ENCODE peak calls at places on chromosome 17, in four cellular contexts. One of them, this sample, is unnamed.
A peak's percentile ranks its signal among the peaks of the same experiment; 100 is the strongest.

GRCh38 chr17:16988749-16989229 is 16.9 kb upstream of the TNFRSF13B start:
- DNase-seq in stimulated activated naive CD8-positive, alpha-beta T cell treated with anti-CD3 and anti-CD28 coated beads, Interleukin-15, amount 100 ng/mL, for 72 hours: no peak
- DNase-seq in activated T-helper 2 cell treated with anti-CD3 and anti-CD28 coated beads, Interferon-gamma antibody, Interleukin-2, Interleukin-4, amounts not matched to agents 10 μg/mL and 5 μg/mL and 100 μg/mL, durations not matched to agents 14 hours and 24 hours and 36 hours: no peak
- DNase-seq in hypothalamus: no peak
- DNase-seq in this sample: peak; percentile 63

GRCh38 chr17:33964344-33964979 is 290.6 kb upstream of the CCL2 start:
- DNase-seq in stimulated activated naive CD8-positive, alpha-beta T cell treated with anti-CD3 and anti-CD28 coated beads, Interleukin-15, amount 100 ng/mL, for 72 hours: peak; percentile 15
- DNase-seq in activated T-helper 2 cell treated with anti-CD3 and anti-CD28 coated beads, Interferon-gamma antibody, Interleukin-2, Interleukin-4, amounts not matched to agents 10 μg/mL and 5 μg/mL and 100 μg/mL, durations not matched to agents 14 hours and 24 hours and 36 hours: peak; percentile 23
- DNase-seq in hypothalamus: no peak
- DNase-seq in this sample: peak; percentile 74

GRCh38 chr17:72056727-72057290 is 64.0 kb upstream of the SOX9 start:
- DNase-seq in stimulated activated naive CD8-positive, alpha-beta T cell treated with anti-CD3 and anti-CD28 coated beads, Interleukin-15, amount 100 ng/mL, for 72 hours: no peak
- DNase-seq in activated T-helper 2 cell treated with anti-CD3 and anti-CD28 coated beads, Interferon-gamma antibody, Interleukin-2, Interleukin-4, amounts not matched to agents 10 μg/mL and 5 μg/mL and 100 μg/mL, durations not matched to agents 14 hours and 24 hours and 36 hours: no peak
- DNase-seq in hypothalamus: no peak
- DNase-seq in this sample: no peak

GRCh38 chr17:29407856-29408255 is 17.7 kb downstream of the TAOK1 start:
- DNase-seq in stimulated activated naive CD8-positive, alpha-beta T cell treated with anti-CD3 and anti-CD28 coated beads, Interleukin-15, amount 100 ng/mL, for 72 hours: no peak
- DNase-seq in activated T-helper 2 cell treated with anti-CD3 and anti-CD28 coated beads, Interferon-gamma antibody, Interleukin-2, Interleukin-4, amounts not matched to agents 10 μg/mL and 5 μg/mL and 100 μg/mL, durations not matched to agents 14 hours and 24 hours and 36 hours: no peak
- DNase-seq in hypothalamus: no peak
- DNase-seq in this sample: no peak

GRCh38 chr17:29566473-29567361 is at the start of gene ABHD15:
- DNase-seq in stimulated activated naive CD8-positive, alpha-beta T cell treated with anti-CD3 and anti-CD28 coated beads, Interleukin-15, amount 100 ng/mL, for 72 hours: peak; percentile 85
- DNase-seq in activated T-helper 2 cell treated with anti-CD3 and anti-CD28 coated beads, Interferon-gamma antibody, Interleukin-2, Interleukin-4, amounts not matched to agents 10 μg/mL and 5 μg/mL and 100 μg/mL, durations not matched to agents 14 hours and 24 hours and 36 hours: peak; percentile 70
- DNase-seq in hypothalamus: no peak
- DNase-seq in this sample: peak; percentile 80

GRCh38 chr17:81025756-81026155 is 9.2 kb upstream of the BAIAP2 start:
- DNase-seq in stimulated activated naive CD8-positive, alpha-beta T cell treated with anti-CD3 and anti-CD28 coated beads, Interleukin-15, amount 100 ng/mL, for 72 hours: no peak
- DNase-seq in activated T-helper 2 cell treated with anti-CD3 and anti-CD28 coated beads, Interferon-gamma antibody, Interleukin-2, Interleukin-4, amounts not matched to agents 10 μg/mL and 5 μg/mL and 100 μg/mL, durations not matched to agents 14 hours and 24 hours and 36 hours: no peak
- DNase-seq in hypothalamus: no peak
- DNase-seq in this sample: no peak

GRCh38 chr17:39144414-39144813 is 7.0 kb downstream of the PLXDC1 start:
- DNase-seq in stimulated activated naive CD8-positive, alpha-beta T cell treated with anti-CD3 and anti-CD28 coated beads, Interleukin-15, amount 100 ng/mL, for 72 hours: no peak
- DNase-seq in activated T-helper 2 cell treated with anti-CD3 and anti-CD28 coated beads, Interferon-gamma antibody, Interleukin-2, Interleukin-4, amounts not matched to agents 10 μg/mL and 5 μg/mL and 100 μg/mL, durations not matched to agents 14 hours and 24 hours and 36 hours: no peak
- DNase-seq in hypothalamus: no peak
- DNase-seq in this sample: no peak

GRCh38 chr17:29032067-29032551 is 10.8 kb upstream of the PIPOX start:
- DNase-seq in stimulated activated naive CD8-positive, alpha-beta T cell treated with anti-CD3 and anti-CD28 coated beads, Interleukin-15, amount 100 ng/mL, for 72 hours: no peak
- DNase-seq in activated T-helper 2 cell treated with anti-CD3 and anti-CD28 coated beads, Interferon-gamma antibody, Interleukin-2, Interleukin-4, amounts not matched to agents 10 μg/mL and 5 μg/mL and 100 μg/mL, durations not matched to agents 14 hours and 24 hours and 36 hours: no peak
- DNase-seq in hypothalamus: no peak
- DNase-seq in this sample: no peak

GRCh38 chr17:49434821-49435581 is 20.3 kb upstream of the PHB1 start:
- DNase-seq in stimulated activated naive CD8-positive, alpha-beta T cell treated with anti-CD3 and anti-CD28 coated beads, Interleukin-15, amount 100 ng/mL, for 72 hours: peak; percentile 30
- DNase-seq in activated T-helper 2 cell treated with anti-CD3 and anti-CD28 coated beads, Interferon-gamma antibody, Interleukin-2, Interleukin-4, amounts not matched to agents 10 μg/mL and 5 μg/mL and 100 μg/mL, durations not matched to agents 14 hours and 24 hours and 36 hours: peak; percentile 17
- DNase-seq in hypothalamus: no peak
- DNase-seq in this sample: no peak

GRCh38 chr17:77210331-77210730 is 69.6 kb downstream of the SEC14L1 start:
- DNase-seq in stimulated activated naive CD8-positive, alpha-beta T cell treated with anti-CD3 and anti-CD28 coated beads, Interleukin-15, amount 100 ng/mL, for 72 hours: no peak
- DNase-seq in activated T-helper 2 cell treated with anti-CD3 and anti-CD28 coated beads, Interferon-gamma antibody, Interleukin-2, Interleukin-4, amounts not matched to agents 10 μg/mL and 5 μg/mL and 100 μg/mL, durations not matched to agents 14 hours and 24 hours and 36 hours: no peak
- DNase-seq in hypothalamus: no peak
- DNase-seq in this sample: no peak

GRCh38 chr17:43468746-43469544 is 14.8 kb upstream of the DHX8 start:
- DNase-seq in stimulated activated naive CD8-positive, alpha-beta T cell treated with anti-CD3 and anti-CD28 coated beads, Interleukin-15, amount 100 ng/mL, for 72 hours: no peak
- DNase-seq in activated T-helper 2 cell treated with anti-CD3 and anti-CD28 coated beads, Interferon-gamma antibody, Interleukin-2, Interleukin-4, amounts not matched to agents 10 μg/mL and 5 μg/mL and 100 μg/mL, durations not matched to agents 14 hours and 24 hours and 36 hours: no peak
- DNase-seq in hypothalamus: no peak
- DNase-seq in this sample: no peak

GRCh38 chr17:42307362-42307927 is 19.1 kb downstream of the STAT5A start:
- DNase-seq in stimulated activated naive CD8-positive, alpha-beta T cell treated with anti-CD3 and anti-CD28 coated beads, Interleukin-15, amount 100 ng/mL, for 72 hours: no peak
- DNase-seq in activated T-helper 2 cell treated with anti-CD3 and anti-CD28 coated beads, Interferon-gamma antibody, Interleukin-2, Interleukin-4, amounts not matched to agents 10 μg/mL and 5 μg/mL and 100 μg/mL, durations not matched to agents 14 hours and 24 hours and 36 hours: no peak
- DNase-seq in hypothalamus: no peak
- DNase-seq in this sample: no peak

GRCh38 chr17:32960815-32961214 is 30.8 kb upstream of the SPACA3 start:
- DNase-seq in stimulated activated naive CD8-positive, alpha-beta T cell treated with anti-CD3 and anti-CD28 coated beads, Interleukin-15, amount 100 ng/mL, for 72 hours: no peak
- DNase-seq in activated T-helper 2 cell treated with anti-CD3 and anti-CD28 coated beads, Interferon-gamma antibody, Interleukin-2, Interleukin-4, amounts not matched to agents 10 μg/mL and 5 μg/mL and 100 μg/mL, durations not matched to agents 14 hours and 24 hours and 36 hours: no peak
- DNase-seq in hypothalamus: no peak
- DNase-seq in this sample: no peak

GRCh38 chr17:46266656-46267544 is 28.0 kb upstream of the LRRC37A start:
- DNase-seq in stimulated activated naive CD8-positive, alpha-beta T cell treated with anti-CD3 and anti-CD28 coated beads, Interleukin-15, amount 100 ng/mL, for 72 hours: peak; percentile 80
- DNase-seq in activated T-helper 2 cell treated with anti-CD3 and anti-CD28 coated beads, Interferon-gamma antibody, Interleukin-2, Interleukin-4, amounts not matched to agents 10 μg/mL and 5 μg/mL and 100 μg/mL, durations not matched to agents 14 hours and 24 hours and 36 hours: peak; percentile 84
- DNase-seq in hypothalamus: peak; percentile 77
- DNase-seq in this sample: peak; percentile 95

GRCh38 chr17:42681976-42682375 is 333 bp upstream of the CCR10 start:
- DNase-seq in stimulated activated naive CD8-positive, alpha-beta T cell treated with anti-CD3 and anti-CD28 coated beads, Interleukin-15, amount 100 ng/mL, for 72 hours: no peak
- DNase-seq in activated T-helper 2 cell treated with anti-CD3 and anti-CD28 coated beads, Interferon-gamma antibody, Interleukin-2, Interleukin-4, amounts not matched to agents 10 μg/mL and 5 μg/mL and 100 μg/mL, durations not matched to agents 14 hours and 24 hours and 36 hours: no peak
- DNase-seq in hypothalamus: no peak
- DNase-seq in this sample: no peak

GRCh38 chr17:79627184-79627765 is 16.4 kb upstream of the RBFOX3 start:
- DNase-seq in stimulated activated naive CD8-positive, alpha-beta T cell treated with anti-CD3 and anti-CD28 coated beads, Interleukin-15, amount 100 ng/mL, for 72 hours: no peak
- DNase-seq in activated T-helper 2 cell treated with anti-CD3 and anti-CD28 coated beads, Interferon-gamma antibody, Interleukin-2, Interleukin-4, amounts not matched to agents 10 μg/mL and 5 μg/mL and 100 μg/mL, durations not matched to agents 14 hours and 24 hours and 36 hours: no peak
- DNase-seq in hypothalamus: no peak
- DNase-seq in this sample: no peak

GRCh38 chr17:8556074-8556473 is 74.5 kb downstream of the MYH10 start:
- DNase-seq in stimulated activated naive CD8-positive, alpha-beta T cell treated with anti-CD3 and anti-CD28 coated beads, Interleukin-15, amount 100 ng/mL, for 72 hours: no peak
- DNase-seq in activated T-helper 2 cell treated with anti-CD3 and anti-CD28 coated beads, Interferon-gamma antibody, Interleukin-2, Interleukin-4, amounts not matched to agents 10 μg/mL and 5 μg/mL and 100 μg/mL, durations not matched to agents 14 hours and 24 hours and 36 hours: no peak
- DNase-seq in hypothalamus: no peak
- DNase-seq in this sample: no peak

GRCh38 chr17:51046527-51047384 is 73.9 kb downstream of the SPAG9 start:
- DNase-seq in stimulated activated naive CD8-positive, alpha-beta T cell treated with anti-CD3 and anti-CD28 coated beads, Interleukin-15, amount 100 ng/mL, for 72 hours: no peak
- DNase-seq in activated T-helper 2 cell treated with anti-CD3 and anti-CD28 coated beads, Interferon-gamma antibody, Interleukin-2, Interleukin-4, amounts not matched to agents 10 μg/mL and 5 μg/mL and 100 μg/mL, durations not matched to agents 14 hours and 24 hours and 36 hours: no peak
- DNase-seq in hypothalamus: peak; percentile 38
- DNase-seq in this sample: no peak

GRCh38 chr17:57881143-57881542 is 31.3 kb upstream of the MRPS23 start:
- DNase-seq in stimulated activated naive CD8-positive, alpha-beta T cell treated with anti-CD3 and anti-CD28 coated beads, Interleukin-15, amount 100 ng/mL, for 72 hours: no peak
- DNase-seq in activated T-helper 2 cell treated with anti-CD3 and anti-CD28 coated beads, Interferon-gamma antibody, Interleukin-2, Interleukin-4, amounts not matched to agents 10 μg/mL and 5 μg/mL and 100 μg/mL, durations not matched to agents 14 hours and 24 hours and 36 hours: no peak
- DNase-seq in hypothalamus: no peak
- DNase-seq in this sample: no peak

GRCh38 chr17:82226170-82226808 is 2.6 kb upstream of the SLC16A3 start:
- DNase-seq in stimulated activated naive CD8-positive, alpha-beta T cell treated with anti-CD3 and anti-CD28 coated beads, Interleukin-15, amount 100 ng/mL, for 72 hours: no peak
- DNase-seq in activated T-helper 2 cell treated with anti-CD3 and anti-CD28 coated beads, Interferon-gamma antibody, Interleukin-2, Interleukin-4, amounts not matched to agents 10 μg/mL and 5 μg/mL and 100 μg/mL, durations not matched to agents 14 hours and 24 hours and 36 hours: no peak
- DNase-seq in hypothalamus: no peak
- DNase-seq in this sample: peak; percentile 10

GRCh38 chr17:76038050-76038449 is 10.9 kb upstream of the EVPL start:
- DNase-seq in stimulated activated naive CD8-positive, alpha-beta T cell treated with anti-CD3 and anti-CD28 coated beads, Interleukin-15, amount 100 ng/mL, for 72 hours: no peak
- DNase-seq in activated T-helper 2 cell treated with anti-CD3 and anti-CD28 coated beads, Interferon-gamma antibody, Interleukin-2, Interleukin-4, amounts not matched to agents 10 μg/mL and 5 μg/mL and 100 μg/mL, durations not matched to agents 14 hours and 24 hours and 36 hours: no peak
- DNase-seq in hypothalamus: no peak
- DNase-seq in this sample: no peak

GRCh38 chr17:17561408-17562144 is 29.9 kb downstream of the PEMT start:
- DNase-seq in stimulated activated naive CD8-positive, alpha-beta T cell treated with anti-CD3 and anti-CD28 coated beads, Interleukin-15, amount 100 ng/mL, for 72 hours: no peak
- DNase-seq in activated T-helper 2 cell treated with anti-CD3 and anti-CD28 coated beads, Interferon-gamma antibody, Interleukin-2, Interleukin-4, amounts not matched to agents 10 μg/mL and 5 μg/mL and 100 μg/mL, durations not matched to agents 14 hours and 24 hours and 36 hours: no peak
- DNase-seq in hypothalamus: no peak
- DNase-seq in this sample: no peak

GRCh38 chr17:45958307-45958706 is 40.7 kb upstream of the STH start:
- DNase-seq in stimulated activated naive CD8-positive, alpha-beta T cell treated with anti-CD3 and anti-CD28 coated beads, Interleukin-15, amount 100 ng/mL, for 72 hours: no peak
- DNase-seq in activated T-helper 2 cell treated with anti-CD3 and anti-CD28 coated beads, Interferon-gamma antibody, Interleukin-2, Interleukin-4, amounts not matched to agents 10 μg/mL and 5 μg/mL and 100 μg/mL, durations not matched to agents 14 hours and 24 hours and 36 hours: no peak
- DNase-seq in hypothalamus: no peak
- DNase-seq in this sample: no peak

GRCh38 chr17:29292071-29292991 is 1.6 kb downstream of the NUFIP2 start:
- DNase-seq in stimulated activated naive CD8-positive, alpha-beta T cell treated with anti-CD3 and anti-CD28 coated beads, Interleukin-15, amount 100 ng/mL, for 72 hours: peak; percentile 53
- DNase-seq in activated T-helper 2 cell treated with anti-CD3 and anti-CD28 coated beads, Interferon-gamma antibody, Interleukin-2, Interleukin-4, amounts not matched to agents 10 μg/mL and 5 μg/mL and 100 μg/mL, durations not matched to agents 14 hours and 24 hours and 36 hours: peak; percentile 40
- DNase-seq in hypothalamus: peak; percentile 61
- DNase-seq in this sample: peak; percentile 58

GRCh38 chr17:61058066-61058465 is 341.6 kb upstream of the TBX2 start:
- DNase-seq in stimulated activated naive CD8-positive, alpha-beta T cell treated with anti-CD3 and anti-CD28 coated beads, Interleukin-15, amount 100 ng/mL, for 72 hours: no peak
- DNase-seq in activated T-helper 2 cell treated with anti-CD3 and anti-CD28 coated beads, Interferon-gamma antibody, Interleukin-2, Interleukin-4, amounts not matched to agents 10 μg/mL and 5 μg/mL and 100 μg/mL, durations not matched to agents 14 hours and 24 hours and 36 hours: no peak
- DNase-seq in hypothalamus: no peak
- DNase-seq in this sample: no peak

GRCh38 chr17:77425791-77426641 is 285.2 kb downstream of the SEC14L1 start:
- DNase-seq in stimulated activated naive CD8-positive, alpha-beta T cell treated with anti-CD3 and anti-CD28 coated beads, Interleukin-15, amount 100 ng/mL, for 72 hours: peak; percentile 46
- DNase-seq in activated T-helper 2 cell treated with anti-CD3 and anti-CD28 coated beads, Interferon-gamma antibody, Interleukin-2, Interleukin-4, amounts not matched to agents 10 μg/mL and 5 μg/mL and 100 μg/mL, durations not matched to agents 14 hours and 24 hours and 36 hours: no peak
- DNase-seq in hypothalamus: no peak
- DNase-seq in this sample: no peak

GRCh38 chr17:57211543-57211942 is 44.8 kb upstream of the MSI2 start:
- DNase-seq in stimulated activated naive CD8-positive, alpha-beta T cell treated with anti-CD3 and anti-CD28 coated beads, Interleukin-15, amount 100 ng/mL, for 72 hours: no peak
- DNase-seq in activated T-helper 2 cell treated with anti-CD3 and anti-CD28 coated beads, Interferon-gamma antibody, Interleukin-2, Interleukin-4, amounts not matched to agents 10 μg/mL and 5 μg/mL and 100 μg/mL, durations not matched to agents 14 hours and 24 hours and 36 hours: no peak
- DNase-seq in hypothalamus: no peak
- DNase-seq in this sample: no peak

GRCh38 chr17:82830249-82830661 is 9.6 kb downstream of the ZNF750 start:
- DNase-seq in stimulated activated naive CD8-positive, alpha-beta T cell treated with anti-CD3 and anti-CD28 coated beads, Interleukin-15, amount 100 ng/mL, for 72 hours: no peak
- DNase-seq in activated T-helper 2 cell treated with anti-CD3 and anti-CD28 coated beads, Interferon-gamma antibody, Interleukin-2, Interleukin-4, amounts not matched to agents 10 μg/mL and 5 μg/mL and 100 μg/mL, durations not matched to agents 14 hours and 24 hours and 36 hours: no peak
- DNase-seq in hypothalamus: no peak
- DNase-seq in this sample: no peak

GRCh38 chr17:59565959-59566324 is 532 bp downstream of the DHX40 start:
- DNase-seq in stimulated activated naive CD8-positive, alpha-beta T cell treated with anti-CD3 and anti-CD28 coated beads, Interleukin-15, amount 100 ng/mL, for 72 hours: peak; percentile 42
- DNase-seq in activated T-helper 2 cell treated with anti-CD3 and anti-CD28 coated beads, Interferon-gamma antibody, Interleukin-2, Interleukin-4, amounts not matched to agents 10 μg/mL and 5 μg/mL and 100 μg/mL, durations not matched to agents 14 hours and 24 hours and 36 hours: peak; percentile 58
- DNase-seq in hypothalamus: peak; percentile 42
- DNase-seq in this sample: peak; percentile 58

GRCh38 chr17:19718613-19719364 is 2.4 kb upstream of the SLC47A2 start:
- DNase-seq in stimulated activated naive CD8-positive, alpha-beta T cell treated with anti-CD3 and anti-CD28 coated beads, Interleukin-15, amount 100 ng/mL, for 72 hours: no peak
- DNase-seq in activated T-helper 2 cell treated with anti-CD3 and anti-CD28 coated beads, Interferon-gamma antibody, Interleukin-2, Interleukin-4, amounts not matched to agents 10 μg/mL and 5 μg/mL and 100 μg/mL, durations not matched to agents 14 hours and 24 hours and 36 hours: no peak
- DNase-seq in hypothalamus: no peak
- DNase-seq in this sample: no peak

GRCh38 chr17:55318715-55319487 is 54.1 kb downstream of the HLF start:
- DNase-seq in stimulated activated naive CD8-positive, alpha-beta T cell treated with anti-CD3 and anti-CD28 coated beads, Interleukin-15, amount 100 ng/mL, for 72 hours: no peak
- DNase-seq in activated T-helper 2 cell treated with anti-CD3 and anti-CD28 coated beads, Interferon-gamma antibody, Interleukin-2, Interleukin-4, amounts not matched to agents 10 μg/mL and 5 μg/mL and 100 μg/mL, durations not matched to agents 14 hours and 24 hours and 36 hours: no peak
- DNase-seq in hypothalamus: no peak
- DNase-seq in this sample: no peak